ENCODE peak calls at places on chromosomes 5 and 9, in six cellular contexts. X is uterus; B is lung; G is CD8-positive, alpha-beta T cell; J is ovary; F is lower leg skin. Z is an unnamed sample.

GRCh38 chr9:90038778-90039177 is 434.0 kb downstream of the GADD45G start:
- DNase-seq in X (no peak), B (peak), G (no peak), J (no peak), F (no peak), Z (no peak)

GRCh38 chr9:99778308-99778707 is 43.4 kb upstream of the NR4A3 start:
- DNase-seq in X (no peak), B (no peak), G (no peak), J (no peak), F (no peak), Z (no peak)

GRCh38 chr9:126690431-126691051 is 76.8 kb downstream of the LMX1B start:
- DNase-seq in X (no peak), B (peak), G (peak), J (no peak), F (no peak), Z (peak)

GRCh38 chr5:34553544-34553943 is 102.6 kb upstream of the RAI14 start:
- DNase-seq in X (no peak), B (no peak), G (no peak), J (no peak), F (no peak), Z (no peak)

GRCh38 chr9:37187713-37188439 is 67.5 kb downstream of the ZCCHC7 start:
- DNase-seq in X (no peak), B (no peak), G (no peak), J (no peak), F (no peak), Z (no peak)

GRCh38 chr5:93342563-93343061 is 238.4 kb downstream of the NR2F1-AS1 start:
- DNase-seq in X (no peak), B (no peak), G (no peak), J (no peak), F (no peak), Z (no peak)

GRCh38 chr5:142461028-142461427 is 136.2 kb upstream of the SPRY4 start:
- DNase-seq in X (no peak), B (no peak), G (no peak), J (no peak), F (no peak), Z (no peak)

GRCh38 chr5:169893586-169893985 is 86.7 kb downstream of the INSYN2B start:
- DNase-seq in X (no peak), B (no peak), G (no peak), J (no peak), F (no peak), Z (no peak)

GRCh38 chr5:128782446-128782845 is 182.8 kb upstream of the SLC27A6 start:
- DNase-seq in X (peak), B (peak), G (no peak), J (no peak), F (peak), Z (peak)

GRCh38 chr5:59615272-59615671 is 278.3 kb downstream of the PDE4D start:
- DNase-seq in X (no peak), B (no peak), G (no peak), J (no peak), F (no peak), Z (no peak)

GRCh38 chr9:14311940-14312572 is 1.9 kb downstream of the NFIB start:
- DNase-seq in X (no peak), B (no peak), G (no peak), J (no peak), F (no peak), Z (no peak)

GRCh38 chr9:14314424-14314928 is 535 bp upstream of the NFIB start:
- DNase-seq in X (peak), B (peak), G (no peak), J (peak), F (peak), Z (peak)

GRCh38 chr9:14313951-14314423 is at the start of gene NFIB:
- DNase-seq in X (peak), B (no peak), G (no peak), J (peak), F (peak), Z (peak)

GRCh38 chr9:14313378-14313940 is 482 bp downstream of the NFIB start:
- DNase-seq in X (no peak), B (no peak), G (no peak), J (no peak), F (peak), Z (no peak)

GRCh38 chr9:14312721-14313377 is 1.1 kb downstream of the NFIB start:
- DNase-seq in X (no peak), B (no peak), G (no peak), J (peak), F (no peak), Z (no peak)
- TF ChIP-seq CTCF in X (no peak), B (no peak), G (no peak), J (no peak), F (no peak), Z (no peak)

GRCh38 chr5:4700082-4700481 is 440.0 kb upstream of the ADAMTS16 start:
- DNase-seq in X (no peak), B (peak), G (no peak), J (no peak), F (peak), Z (no peak)
- TF ChIP-seq CTCF in X (no peak), B (no peak), G (no peak), J (no peak), F (no peak), Z (no peak)

DNA sequence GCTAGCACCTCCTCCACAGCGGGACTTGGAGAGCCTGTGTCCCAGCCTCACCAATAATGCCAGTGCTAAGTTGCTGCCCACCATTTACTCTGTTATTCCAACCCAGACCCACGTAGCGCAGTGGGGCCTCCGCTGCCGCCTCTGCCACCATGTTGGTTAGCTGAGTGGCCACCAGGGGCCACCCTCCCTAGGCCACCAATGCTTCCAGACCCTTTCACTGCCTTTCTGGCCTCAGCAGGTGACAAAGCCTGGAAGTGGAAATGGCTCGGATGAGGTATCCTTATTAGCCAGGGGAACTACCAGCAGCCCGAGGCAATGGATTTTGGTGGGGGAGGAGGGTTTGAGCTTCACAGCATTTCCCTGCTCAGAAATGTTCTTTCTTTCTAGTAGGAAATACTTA is 110.1 kb downstream of the OSTF1 start:
- DNase-seq in X (no peak), B (no peak), G (no peak), J (no peak), F (no peak), Z (no peak)
- TF ChIP-seq CTCF in X (no peak), B (no peak), G (no peak), J (no peak), F (no peak), Z (no peak)

DNA sequence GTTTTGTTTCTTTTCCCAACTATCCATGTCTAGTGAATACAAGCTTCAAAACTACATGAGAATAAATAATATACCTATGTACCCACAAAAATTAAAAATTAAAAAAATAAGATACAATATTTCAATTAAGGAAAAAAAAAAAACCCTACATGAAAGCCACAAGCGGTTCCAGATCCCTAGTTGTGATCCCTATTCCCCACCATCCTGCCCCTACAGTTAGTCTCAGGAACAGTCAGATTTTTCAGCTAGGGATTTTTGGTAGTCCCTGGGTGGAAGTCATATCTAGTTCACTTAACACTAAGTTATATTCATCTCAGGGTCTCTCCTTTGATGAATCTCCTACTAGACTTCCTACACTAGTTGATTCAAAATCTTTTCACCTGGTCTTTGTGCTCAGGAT is 18.5 kb upstream of the PCDHB1 start:
- DNase-seq in X (no peak), B (no peak), G (no peak), J (no peak), F (no peak), Z (no peak)
- TF ChIP-seq CTCF in X (no peak), B (no peak), G (no peak), J (no peak), F (no peak), Z (no peak)

DNA sequence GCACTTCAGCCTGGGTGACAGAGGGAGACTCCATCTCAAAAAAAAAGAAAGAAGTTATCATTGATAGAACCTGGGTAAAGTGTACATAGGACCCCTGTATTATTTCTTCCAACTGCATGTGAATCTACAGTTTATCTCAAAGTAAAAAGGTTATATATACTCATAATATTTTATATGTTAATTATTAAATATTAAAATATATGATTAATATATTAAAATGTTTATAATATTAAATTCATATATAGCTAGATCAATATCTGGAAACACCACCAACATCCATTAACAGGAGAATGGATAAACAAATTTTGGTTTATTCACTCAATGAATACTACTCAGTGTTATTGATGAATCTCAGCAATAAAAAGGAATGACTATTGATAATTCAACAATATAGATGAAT is 19.7 kb downstream of the C5orf15 start:
- DNase-seq in X (no peak), B (no peak), G (no peak), J (no peak), F (no peak), Z (no peak)
- TF ChIP-seq CTCF in X (no peak), B (no peak), G (no peak), J (no peak), F (no peak), Z (no peak)

DNA sequence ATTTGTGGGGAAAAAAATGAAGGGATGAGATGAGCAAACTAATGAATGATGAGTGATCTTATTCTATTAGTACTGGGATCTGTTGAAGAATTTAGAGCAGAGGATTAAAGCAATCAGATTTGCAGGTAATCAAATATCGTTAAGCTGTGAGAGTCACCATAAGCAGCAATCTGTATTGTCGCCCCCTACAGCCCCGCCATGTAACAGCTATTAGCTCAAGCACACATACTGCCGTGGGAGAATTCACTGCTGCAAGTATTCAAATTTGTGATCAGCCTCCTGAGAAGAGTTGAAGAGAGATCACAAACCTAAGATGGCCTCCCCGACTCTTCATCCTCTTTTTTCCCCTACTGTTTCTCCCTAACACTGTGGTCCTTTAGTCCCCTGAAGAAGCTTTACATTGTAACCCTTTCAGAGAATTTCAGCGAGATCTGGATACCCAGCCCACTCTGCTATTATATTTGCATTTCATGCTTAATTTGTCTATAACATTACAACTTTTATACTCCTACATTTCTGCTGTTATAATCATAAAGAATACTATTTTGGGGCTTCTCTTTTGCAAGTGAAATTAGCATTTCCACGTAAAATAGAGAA is 28.5 kb upstream of the PHF24 start:
- DNase-seq in X (no peak), B (no peak), G (peak), J (no peak), F (no peak), Z (peak)
- TF ChIP-seq CTCF in X (no peak), B (no peak), G (peak), J (no peak), F (no peak), Z (peak)

Z was measured in Calu3.